ENCODE peak calls at places on chromosomes 12 and 14, in four cellular contexts. B, X, A and S are unnamed samples.

GRCh38 chr14:85421166-85421877 is 108.6 kb upstream of the FLRT2 start:
- DNase-seq in X (no peak), A (no peak), B (peak), S (no peak)

GRCh38 chr14:67814826-67815225 is 1.6 kb downstream of the ZFYVE26 start:
- DNase-seq in A (no peak), X (no peak), B (no peak), S (no peak)

GRCh38 chr12:92136883-92137582 is 8.6 kb downstream of the BTG1 start:
- DNase-seq in B (no peak), A (peak), X (no peak), S (no peak)

GRCh38 chr14:22820731-22821130 is 5.5 kb upstream of the SLC7A7 start:
- DNase-seq in A (no peak), B (no peak), X (no peak), S (no peak)

GRCh38 chr12:84502907-84503787 is 409.5 kb downstream of the SLC6A15 start:
- DNase-seq in A (peak), B (peak), X (no peak), S (no peak)

GRCh38 chr12:1479645-1480044 is 114.7 kb downstream of the FBXL14 start:
- DNase-seq in X (no peak), A (no peak), B (no peak), S (no peak)

GRCh38 chr14:61533513-61534255 is 161.6 kb upstream of the HIF1A start:
- DNase-seq in A (no peak), X (no peak), B (no peak), S (no peak)

GRCh38 chr12:49160415-49160814 is 28.5 kb downstream of the TUBA1A start:
- DNase-seq in A (no peak), X (no peak), B (no peak), S (no peak)

GRCh38 chr12:19645823-19646222 is 206.5 kb downstream of the AEBP2 start:
- DNase-seq in B (no peak), X (no peak), A (no peak), S (no peak)

GRCh38 chr12:19641235-19642080 is 202.2 kb downstream of the AEBP2 start:
- DNase-seq in A (no peak), B (no peak), X (no peak), S (no peak)

GRCh38 chr12:19642305-19642704 is 203.0 kb downstream of the AEBP2 start:
- DNase-seq in X (no peak), A (no peak), B (no peak), S (no peak)

GRCh38 chr12:19646599-19646998 is 207.3 kb downstream of the AEBP2 start:
- DNase-seq in A (no peak), B (no peak), X (no peak), S (no peak)

DNA sequence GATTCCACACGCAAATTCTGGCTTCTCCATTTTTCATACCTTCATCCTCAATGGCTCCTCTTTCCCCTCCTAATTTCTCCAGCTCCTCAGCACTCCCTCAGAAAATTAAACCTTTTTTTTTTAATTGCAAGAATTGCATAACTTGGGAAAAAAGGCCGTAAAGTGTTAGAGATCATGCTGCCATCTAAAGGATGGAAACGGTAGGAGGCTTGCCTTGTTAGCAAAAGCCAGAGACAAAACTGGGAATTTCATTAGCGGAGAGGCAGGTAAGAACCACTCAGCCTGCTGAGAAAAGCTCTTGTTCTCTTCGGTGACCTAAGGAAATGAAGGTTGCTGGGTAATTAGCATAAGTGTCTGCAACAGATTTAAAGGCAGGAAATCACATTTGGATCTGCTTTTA is 204.3 kb downstream of the AEBP2 start:
- DNase-seq in X (no peak), B (no peak), A (no peak), S (no peak)
- TF ChIP-seq CTCF in X (peak), B (no peak), A (peak), S (peak)

DNA sequence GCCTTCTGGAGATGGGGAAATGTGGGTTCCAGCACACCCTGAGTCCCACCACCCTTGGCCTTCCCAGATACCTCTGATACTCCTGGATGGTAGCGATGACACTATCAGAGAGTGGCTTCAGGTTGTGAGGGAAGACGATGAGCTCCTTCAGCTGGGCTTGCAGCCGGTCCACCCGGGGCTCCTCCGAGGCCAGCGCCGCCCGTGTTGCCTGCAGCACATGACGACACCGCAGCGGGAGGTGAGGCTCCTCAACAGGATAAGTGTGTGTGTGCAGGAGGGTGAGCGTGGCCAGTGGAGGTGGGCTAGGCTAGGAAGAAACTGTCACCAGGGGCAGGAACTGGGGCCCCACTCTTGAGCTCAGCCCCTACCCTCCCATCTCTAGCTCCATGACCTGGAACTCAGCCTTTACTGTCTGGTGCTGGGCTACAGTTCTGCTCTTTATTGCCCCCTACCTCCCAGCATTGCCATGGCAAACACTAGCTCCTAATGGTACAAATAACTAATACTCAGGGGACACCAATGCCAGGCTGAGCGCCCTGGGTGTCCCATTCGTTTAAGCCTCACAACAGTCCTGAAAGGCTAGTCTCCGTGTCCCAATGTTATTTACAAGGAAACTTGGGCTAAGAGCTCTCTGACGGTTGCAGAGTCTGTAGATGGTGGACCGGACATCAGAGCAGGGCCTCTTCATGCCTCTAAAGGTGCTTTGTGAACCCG is 64.1 kb downstream of the SYNE3 start:
- DNase-seq in A (no peak), X (no peak), B (peak), S (no peak)
- TF ChIP-seq CTCF in A (peak), X (peak), B (peak), S (peak)

GRCh38 chr12:102990419-102990818 is 32.9 kb downstream of the ASCL1 start:
- DNase-seq in B (no peak), A (no peak), X (no peak), S (no peak)
- TF ChIP-seq CTCF in B (no peak), A (no peak), X (no peak), S (no peak)

DNA sequence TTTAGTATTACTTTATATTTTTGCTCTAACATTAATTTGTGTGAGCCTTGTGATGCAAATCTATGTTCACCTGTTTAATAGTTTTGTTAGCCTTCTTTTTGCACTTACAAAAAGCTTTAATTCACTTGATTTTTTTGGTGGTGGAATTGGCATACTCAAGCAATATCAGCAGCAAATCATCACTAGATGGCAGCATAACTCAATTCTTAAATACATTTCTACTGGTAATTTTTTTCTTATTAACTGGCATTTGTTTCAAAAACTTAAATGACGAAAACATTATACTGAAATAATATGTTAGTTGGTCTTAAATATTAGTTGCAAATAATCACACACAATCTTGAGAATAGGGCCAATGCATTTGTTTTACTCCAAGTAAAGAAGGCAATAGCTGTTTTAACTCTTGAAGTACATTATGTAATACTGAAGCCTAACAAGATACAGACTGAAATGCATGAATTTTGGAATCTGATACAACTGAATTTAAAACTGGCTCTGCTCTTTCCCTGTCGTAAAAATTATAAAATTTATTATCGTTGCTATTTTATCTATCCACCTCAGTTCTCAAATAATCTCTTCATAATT is 151.5 kb downstream of the ATXN7L3B start:
- DNase-seq in X (no peak), A (peak), B (no peak), S (no peak)
- TF ChIP-seq CTCF in X (peak), A (peak), B (peak), S (peak)

GRCh38 chr14:37526992-37527391 is 68.1 kb downstream of the FOXA1 start:
- DNase-seq in X (no peak), A (no peak), B (no peak), S (no peak)
- TF ChIP-seq CTCF in X (no peak), A (no peak), B (no peak), S (no peak)

GRCh38 chr14:92748259-92749016 is at the start of gene LGMN:
- DNase-seq in B (no peak), X (peak), A (peak), S (peak)
- TF ChIP-seq CTCF in B (no peak), X (no peak), A (no peak), S (no peak)

GRCh38 chr12:94980577-94980976 is 22.9 kb downstream of the NDUFA12 start:
- DNase-seq in X (no peak), B (no peak), A (no peak), S (no peak)
- TF ChIP-seq CTCF in X (no peak), B (no peak), A (peak), S (peak)

GRCh38 chr12:56346663-56347062 is 8.0 kb downstream of the IL23A start:
- DNase-seq in B (no peak), A (no peak), X (no peak), S (no peak)
- TF ChIP-seq CTCF in B (peak), A (no peak), X (no peak), S (no peak)

GRCh38 chr12:66235626-66236281 is 46.7 kb downstream of the IRAK3 start:
- DNase-seq in B (no peak), X (no peak), A (no peak), S (no peak)
- TF ChIP-seq CTCF in B (no peak), X (no peak), A (no peak), S (no peak)

DNA sequence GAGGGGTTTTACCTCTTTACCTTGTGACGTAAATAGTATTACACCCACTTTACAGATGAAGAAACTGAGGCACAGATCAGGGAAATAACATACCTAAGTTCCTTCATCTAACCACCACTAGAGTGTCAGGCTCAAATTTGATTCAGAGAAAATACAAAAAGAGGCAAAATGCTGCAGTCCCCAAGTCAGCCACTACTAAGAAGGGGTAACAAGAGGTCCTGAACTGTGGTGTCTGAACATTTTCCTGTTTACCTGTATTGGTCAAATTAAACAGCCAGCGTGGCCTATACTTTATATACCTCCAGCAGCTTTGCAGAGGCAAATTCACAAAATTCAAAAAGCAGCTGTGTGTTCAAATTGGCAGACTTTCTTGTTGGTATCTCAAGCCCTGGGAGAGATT is 92.0 kb downstream of the TBX5 start:
- DNase-seq in B (no peak), A (no peak), X (no peak), S (no peak)
- TF ChIP-seq CTCF in B (no peak), A (no peak), X (no peak), S (no peak)